ENCODE peak calls at places on chromosomes 5 and 9, in four cellular contexts. S, R, W and J are unnamed samples.

GRCh38 chr9:129962889-129963703 is 79.9 kb downstream of the FNBP1 start:
- DNase-seq in S (no peak), W (peak; percentile 82), R (peak; percentile 59), J (no peak)

GRCh38 chr9:125747765-125748510 is 765 bp downstream of the PBX3 start:
- DNase-seq in S (no peak), R (peak; percentile 32), W (peak; percentile 49), J (no peak)

GRCh38 chr9:33197279-33197678 is 30.1 kb upstream of the B4GALT1 start:
- DNase-seq in W (no peak), S (no peak), R (no peak), J (no peak)

GRCh38 chr5:124000558-124000957 is 488.6 kb downstream of the CSNK1G3 start:
- DNase-seq in R (peak; percentile 9), W (no peak), S (no peak), J (no peak)

GRCh38 chr9:107999890-108000289 is 510.3 kb upstream of the KLF4 start:
- DNase-seq in R (no peak), S (no peak), W (no peak), J (no peak)

GRCh38 chr5:54518146-54519082 is 855 bp downstream of the SNX18 start:
- DNase-seq in R (peak; percentile 6), S (no peak), W (peak; percentile 63), J (no peak)

GRCh38 chr9:117095116-117095515 is 319.7 kb downstream of the ASTN2 start:
- DNase-seq in R (no peak), W (no peak), S (no peak), J (no peak)

GRCh38 chr9:137807721-137808703 is 69.6 kb upstream of the CACNA1B start:
- DNase-seq in S (no peak), R (no peak), W (peak; percentile 20), J (no peak)

GRCh38 chr5:14413331-14413750 is 168.3 kb upstream of the OTULINL start:
- DNase-seq in W (no peak), S (no peak), R (no peak), J (no peak)

GRCh38 chr9:69933445-69933844 is 110.2 kb upstream of the MAMDC2 start:
- DNase-seq in R (no peak), S (no peak), W (no peak), J (no peak)

GRCh38 chr5:134647750-134648424 is 698 bp upstream of the SEC24A start:
- DNase-seq in S (peak; percentile 37), W (peak; percentile 54), R (no peak), J (no peak)

GRCh38 chr5:102306121-102306520 is 10.0 kb upstream of the SLCO4C1 start:
- DNase-seq in S (no peak), R (no peak), W (no peak), J (no peak)

GRCh38 chr5:142486581-142486980 is 161.8 kb upstream of the SPRY4 start:
- DNase-seq in S (no peak), R (no peak), W (peak; percentile 57), J (no peak)

GRCh38 chr9:12516573-12516972 is 176.6 kb upstream of the TYRP1 start:
- DNase-seq in R (no peak), S (no peak), W (no peak), J (no peak)

GRCh38 chr5:127916875-127917573 is 166.5 kb upstream of the SLC12A2 start:
- DNase-seq in W (peak; percentile 29), R (no peak), S (no peak), J (no peak)

GRCh38 chr9:33453286-33453882 is 6.0 kb upstream of the AQP3 start:
- DNase-seq in R (no peak), S (no peak), W (no peak), J (no peak)

GRCh38 chr9:14383296-14383695 is 69.4 kb upstream of the NFIB start:
- DNase-seq in W (peak; percentile 70), R (peak; percentile 56), S (no peak), J (peak; percentile 45)

GRCh38 chr9:96441798-96442445 is 8.0 kb upstream of the HABP4 start:
- DNase-seq in S (no peak), W (peak; percentile 31), R (peak; percentile 26), J (peak; percentile 3)

GRCh38 chr5:134594797-134595457 is 37.7 kb downstream of the SAR1B start:
- DNase-seq in R (peak; percentile 62), S (no peak), W (no peak), J (no peak)

GRCh38 chr9:131981116-131981847 is 98.4 kb downstream of the MED27 start:
- DNase-seq in W (peak; percentile 71), S (no peak), R (peak; percentile 27), J (no peak)

GRCh38 chr9:9122230-9122875 is 1322.8 kb upstream of the DMAC1 start:
- DNase-seq in R (no peak), S (no peak), W (no peak), J (no peak)

GRCh38 chr5:150490754-150491153 is 17.2 kb upstream of the NDST1 start:
- DNase-seq in S (no peak), R (no peak), W (no peak), J (no peak)

GRCh38 chr9:130368631-130369103 is 76.1 kb upstream of the ASS1 start:
- DNase-seq in S (no peak), R (no peak), W (peak; percentile 52), J (no peak)

GRCh38 chr5:146130440-146131045 is 25.2 kb upstream of the PLAC8L1 start:
- DNase-seq in S (peak; percentile 28), W (peak; percentile 45), R (peak; percentile 11), J (no peak)

GRCh38 chr9:94002316-94003140 is 47.4 kb upstream of the BARX1 start:
- DNase-seq in W (peak; percentile 65), R (peak; percentile 82), S (no peak), J (peak; percentile 29)

GRCh38 chr5:98997000-98997399 is 68.2 kb upstream of the CHD1 start:
- DNase-seq in R (no peak), W (no peak), S (peak; percentile 64), J (no peak)

GRCh38 chr5:173578947-173579615 is 37.4 kb downstream of the BOD1 start:
- DNase-seq in R (no peak), S (no peak), W (no peak), J (no peak)

GRCh38 chr9:16442622-16443021 is 427.8 kb downstream of the BNC2 start:
- DNase-seq in S (no peak), W (peak; percentile 44), R (no peak), J (no peak)